ENCODE peak calls at places on chromosome 2, in eight cellular contexts. One of them, this sample, is unnamed.

GRCh38 chr2:212958757-212959295 is 192.6 kb downstream of the IKZF2 start:
- DNase-seq in NCI-H1092 treated with DMSO at 0.1 percent for 48 hours: no peak
- DNase-seq in endothelial cell of umbilical vein: no peak
- DNase-seq in heart left ventricle: no peak
- DNase-seq in AG10803: peak; percentile 51
- DNase-seq in amniotic stem cell: no peak
- DNase-seq in T-helper 17 cell: no peak
- DNase-seq in fibroblast of lung: peak; percentile 41
- DNase-seq in this sample: no peak

GRCh38 chr2:241895732-241896641 is 26.5 kb downstream of the RTP5 start:
- DNase-seq in NCI-H1092 treated with DMSO at 0.1 percent for 48 hours: no peak
- DNase-seq in endothelial cell of umbilical vein: peak; percentile 69
- DNase-seq in heart left ventricle: peak; percentile 21
- DNase-seq in AG10803: peak; percentile 21
- DNase-seq in amniotic stem cell: no peak
- DNase-seq in T-helper 17 cell: no peak
- DNase-seq in fibroblast of lung: peak; percentile 26
- DNase-seq in this sample: peak; percentile 78

GRCh38 chr2:158999458-158999857 is 31.0 kb downstream of the TANC1 start:
- DNase-seq in NCI-H1092 treated with DMSO at 0.1 percent for 48 hours: no peak
- DNase-seq in endothelial cell of umbilical vein: peak; percentile 81
- DNase-seq in heart left ventricle: no peak
- DNase-seq in AG10803: peak; percentile 36
- DNase-seq in amniotic stem cell: no peak
- DNase-seq in T-helper 17 cell: no peak
- DNase-seq in fibroblast of lung: peak; percentile 84
- DNase-seq in this sample: no peak

GRCh38 chr2:235005603-235006259 is 53.9 kb downstream of the SH3BP4 start:
- DNase-seq in NCI-H1092 treated with DMSO at 0.1 percent for 48 hours: peak; percentile 16
- DNase-seq in endothelial cell of umbilical vein: peak; percentile 75
- DNase-seq in heart left ventricle: peak; percentile 76
- DNase-seq in AG10803: no peak
- DNase-seq in amniotic stem cell: no peak
- DNase-seq in T-helper 17 cell: no peak
- DNase-seq in fibroblast of lung: peak; percentile 55
- DNase-seq in this sample: no peak

GRCh38 chr2:68359889-68360288 is 5.2 kb upstream of the PLEK start:
- DNase-seq in NCI-H1092 treated with DMSO at 0.1 percent for 48 hours: no peak
- DNase-seq in endothelial cell of umbilical vein: no peak
- DNase-seq in heart left ventricle: no peak
- DNase-seq in AG10803: no peak
- DNase-seq in amniotic stem cell: no peak
- DNase-seq in T-helper 17 cell: no peak
- DNase-seq in fibroblast of lung: no peak
- DNase-seq in this sample: no peak

GRCh38 chr2:55839182-55839819 is 84.3 kb downstream of the EFEMP1 start:
- DNase-seq in NCI-H1092 treated with DMSO at 0.1 percent for 48 hours: peak; percentile 90
- DNase-seq in endothelial cell of umbilical vein: no peak
- DNase-seq in heart left ventricle: no peak
- DNase-seq in AG10803: peak; percentile 50
- DNase-seq in amniotic stem cell: no peak
- DNase-seq in T-helper 17 cell: no peak
- DNase-seq in fibroblast of lung: peak; percentile 57
- DNase-seq in this sample: peak; percentile 62

GRCh38 chr2:6510547-6510946 is 355.2 kb downstream of the CMPK2 start:
- DNase-seq in NCI-H1092 treated with DMSO at 0.1 percent for 48 hours: no peak
- DNase-seq in endothelial cell of umbilical vein: no peak
- DNase-seq in heart left ventricle: no peak
- DNase-seq in AG10803: no peak
- DNase-seq in amniotic stem cell: no peak
- DNase-seq in T-helper 17 cell: no peak
- DNase-seq in fibroblast of lung: peak; percentile 12
- DNase-seq in this sample: no peak

GRCh38 chr2:239590995-239591915 is 190.4 kb upstream of the HDAC4 start:
- DNase-seq in NCI-H1092 treated with DMSO at 0.1 percent for 48 hours: no peak
- DNase-seq in endothelial cell of umbilical vein: no peak
- DNase-seq in heart left ventricle: no peak
- DNase-seq in AG10803: no peak
- DNase-seq in amniotic stem cell: no peak
- DNase-seq in T-helper 17 cell: no peak
- DNase-seq in fibroblast of lung: no peak
- DNase-seq in this sample: no peak

GRCh38 chr2:146477383-146477782 is 1367.4 kb upstream of the ACVR2A start:
- DNase-seq in NCI-H1092 treated with DMSO at 0.1 percent for 48 hours: no peak
- DNase-seq in endothelial cell of umbilical vein: no peak
- DNase-seq in heart left ventricle: no peak
- DNase-seq in AG10803: no peak
- DNase-seq in amniotic stem cell: no peak
- DNase-seq in T-helper 17 cell: no peak
- DNase-seq in fibroblast of lung: peak; percentile 20
- DNase-seq in this sample: no peak

GRCh38 chr2:96584017-96584416 is 47.5 kb downstream of the ARID5A start:
- DNase-seq in NCI-H1092 treated with DMSO at 0.1 percent for 48 hours: no peak
- DNase-seq in endothelial cell of umbilical vein: no peak
- DNase-seq in heart left ventricle: no peak
- DNase-seq in AG10803: no peak
- DNase-seq in amniotic stem cell: no peak
- DNase-seq in T-helper 17 cell: no peak
- DNase-seq in fibroblast of lung: peak; percentile 55
- DNase-seq in this sample: no peak

GRCh38 chr2:42371621-42372473 is 10.8 kb upstream of the COX7A2L start:
- DNase-seq in NCI-H1092 treated with DMSO at 0.1 percent for 48 hours: no peak
- DNase-seq in endothelial cell of umbilical vein: no peak
- DNase-seq in heart left ventricle: no peak
- DNase-seq in AG10803: peak; percentile 39
- DNase-seq in amniotic stem cell: no peak
- DNase-seq in T-helper 17 cell: no peak
- DNase-seq in fibroblast of lung: no peak
- DNase-seq in this sample: no peak

GRCh38 chr2:200129756-200130462 is 174.5 kb downstream of the MAIP1 start:
- DNase-seq in NCI-H1092 treated with DMSO at 0.1 percent for 48 hours: no peak
- DNase-seq in endothelial cell of umbilical vein: no peak
- DNase-seq in heart left ventricle: no peak
- DNase-seq in AG10803: no peak
- DNase-seq in amniotic stem cell: no peak
- DNase-seq in T-helper 17 cell: no peak
- DNase-seq in fibroblast of lung: no peak
- DNase-seq in this sample: no peak

GRCh38 chr2:124666976-124667375 is 641.9 kb downstream of the CNTNAP5 start:
- DNase-seq in NCI-H1092 treated with DMSO at 0.1 percent for 48 hours: no peak
- DNase-seq in endothelial cell of umbilical vein: no peak
- DNase-seq in heart left ventricle: no peak
- DNase-seq in AG10803: no peak
- DNase-seq in amniotic stem cell: no peak
- DNase-seq in T-helper 17 cell: no peak
- DNase-seq in fibroblast of lung: no peak
- DNase-seq in this sample: no peak

GRCh38 chr2:222907790-222908431 is 47.1 kb downstream of the ACSL3 start:
- DNase-seq in NCI-H1092 treated with DMSO at 0.1 percent for 48 hours: no peak
- DNase-seq in endothelial cell of umbilical vein: no peak
- DNase-seq in heart left ventricle: no peak
- DNase-seq in AG10803: peak; percentile 80
- DNase-seq in amniotic stem cell: no peak
- DNase-seq in T-helper 17 cell: no peak
- DNase-seq in fibroblast of lung: peak; percentile 75
- DNase-seq in this sample: no peak

GRCh38 chr2:212294816-212295215 is 243.8 kb downstream of the ERBB4 start:
- DNase-seq in NCI-H1092 treated with DMSO at 0.1 percent for 48 hours: peak; percentile 54
- DNase-seq in endothelial cell of umbilical vein: no peak
- DNase-seq in heart left ventricle: no peak
- DNase-seq in AG10803: no peak
- DNase-seq in amniotic stem cell: no peak
- DNase-seq in T-helper 17 cell: no peak
- DNase-seq in fibroblast of lung: no peak
- DNase-seq in this sample: no peak

GRCh38 chr2:196783431-196784094 is 15.9 kb downstream of the GTF3C3 start:
- DNase-seq in NCI-H1092 treated with DMSO at 0.1 percent for 48 hours: no peak
- DNase-seq in endothelial cell of umbilical vein: no peak
- DNase-seq in heart left ventricle: no peak
- DNase-seq in AG10803: peak; percentile 49
- DNase-seq in amniotic stem cell: no peak
- DNase-seq in T-helper 17 cell: no peak
- DNase-seq in fibroblast of lung: peak; percentile 70
- DNase-seq in this sample: no peak

GRCh38 chr2:164911832-164912231 is 43.5 kb downstream of the SLC38A11 start:
- DNase-seq in NCI-H1092 treated with DMSO at 0.1 percent for 48 hours: no peak
- DNase-seq in endothelial cell of umbilical vein: peak; percentile 6
- DNase-seq in heart left ventricle: no peak
- DNase-seq in AG10803: no peak
- DNase-seq in amniotic stem cell: no peak
- DNase-seq in T-helper 17 cell: no peak
- DNase-seq in fibroblast of lung: no peak
- DNase-seq in this sample: no peak

GRCh38 chr2:119367472-119368099 is 809 bp downstream of the DBI start:
- DNase-seq in NCI-H1092 treated with DMSO at 0.1 percent for 48 hours: peak; percentile 25
- DNase-seq in endothelial cell of umbilical vein: no peak
- DNase-seq in heart left ventricle: peak; percentile 76
- DNase-seq in AG10803: peak; percentile 8
- DNase-seq in amniotic stem cell: no peak
- DNase-seq in T-helper 17 cell: peak; percentile 29
- DNase-seq in fibroblast of lung: peak; percentile 8
- DNase-seq in this sample: no peak

GRCh38 chr2:10911291-10912075 is at the start of gene KCNF1:
- DNase-seq in NCI-H1092 treated with DMSO at 0.1 percent for 48 hours: peak; percentile 49
- DNase-seq in endothelial cell of umbilical vein: peak; percentile 66
- DNase-seq in heart left ventricle: no peak
- DNase-seq in AG10803: peak; percentile 47
- DNase-seq in amniotic stem cell: peak; percentile 57
- DNase-seq in T-helper 17 cell: no peak
- DNase-seq in fibroblast of lung: peak; percentile 63
- DNase-seq in this sample: peak; percentile 29

GRCh38 chr2:1672738-1673137 is 71.6 kb downstream of the PXDN start:
- DNase-seq in NCI-H1092 treated with DMSO at 0.1 percent for 48 hours: no peak
- DNase-seq in endothelial cell of umbilical vein: no peak
- DNase-seq in heart left ventricle: no peak
- DNase-seq in AG10803: no peak
- DNase-seq in amniotic stem cell: no peak
- DNase-seq in T-helper 17 cell: no peak
- DNase-seq in fibroblast of lung: no peak
- DNase-seq in this sample: no peak

GRCh38 chr2:7649461-7650228 is 732.4 kb downstream of the RNF144A start:
- DNase-seq in NCI-H1092 treated with DMSO at 0.1 percent for 48 hours: no peak
- DNase-seq in endothelial cell of umbilical vein: no peak
- DNase-seq in heart left ventricle: no peak
- DNase-seq in AG10803: no peak
- DNase-seq in amniotic stem cell: no peak
- DNase-seq in T-helper 17 cell: no peak
- DNase-seq in fibroblast of lung: no peak
- DNase-seq in this sample: no peak

GRCh38 chr2:234254783-234255521 is 204.4 kb downstream of the SPP2 start:
- DNase-seq in NCI-H1092 treated with DMSO at 0.1 percent for 48 hours: no peak
- DNase-seq in endothelial cell of umbilical vein: no peak
- DNase-seq in heart left ventricle: no peak
- DNase-seq in AG10803: no peak
- DNase-seq in amniotic stem cell: no peak
- DNase-seq in T-helper 17 cell: no peak
- DNase-seq in fibroblast of lung: peak; percentile 78
- DNase-seq in this sample: no peak

GRCh38 chr2:30454571-30454970 is 7.5 kb downstream of the LCLAT1 start:
- DNase-seq in NCI-H1092 treated with DMSO at 0.1 percent for 48 hours: no peak
- DNase-seq in endothelial cell of umbilical vein: no peak
- DNase-seq in heart left ventricle: no peak
- DNase-seq in AG10803: peak; percentile 42
- DNase-seq in amniotic stem cell: no peak
- DNase-seq in T-helper 17 cell: no peak
- DNase-seq in fibroblast of lung: no peak
- DNase-seq in this sample: no peak

This sample was measured in RWPE2.